ENCODE peak calls at places on chromosomes 6 and 20, in five cellular contexts. M is GM23338, D is mesendoderm, O is HCT116, J is OCI-LY7. L is an unnamed sample. For H3K4me1 and H3K36me3, the result is how much of the 10 kb centered on the place peaks cover.

GRCh38 chr6:75283907-75284284 is 696 bp downstream of the TMEM30A start:
- DNase-seq in M (no peak), D (peak), O (no peak), J (peak), L (no peak)

GRCh38 chr6:31125162-31125561 is 4.9 kb upstream of the CDSN start:
- DNase-seq in M (no peak), D (no peak), O (no peak), J (no peak), L (no peak)

GRCh38 chr20:3616250-3616649 is 46.9 kb downstream of the GFRA4 start:
- DNase-seq in M (peak), D (peak), O (no peak), J (no peak), L (no peak)

GRCh38 chr20:63740501-63741353 is 1.2 kb downstream of the SLC2A4RG start:
- DNase-seq in M (peak), D (peak), O (peak), J (peak), L (peak)

GRCh38 chr6:55822815-55823214 is 52.6 kb downstream of the BMP5 start:
- DNase-seq in M (no peak), D (no peak), O (no peak), J (no peak), L (no peak)

GRCh38 chr6:16267428-16268263 is 29.3 kb downstream of the GMPR start:
- DNase-seq in M (no peak), D (no peak), O (no peak), J (no peak), L (peak)

GRCh38 chr20:40255368-40255767 is 433.7 kb downstream of the MAFB start:
- DNase-seq in M (no peak), D (no peak), O (no peak), J (no peak), L (no peak)

GRCh38 chr20:37598101-37598530 is 70.4 kb upstream of the BLCAP start:
- DNase-seq in M (peak), D (peak), O (no peak), J (no peak), L (no peak)

GRCh38 chr6:20069130-20069529 is 143.1 kb downstream of the MBOAT1 start:
- DNase-seq in M (no peak), D (no peak), O (no peak), J (no peak), L (no peak)

GRCh38 chr6:37093728-37094069 is 76.3 kb upstream of the PIM1 start:
- DNase-seq in M (no peak), D (no peak), O (no peak), J (no peak), L (no peak)

GRCh38 chr6:39365281-39366074 is 43.0 kb upstream of the KCNK16 start:
- DNase-seq in M (no peak), D (no peak), O (no peak), J (no peak), L (no peak)

GRCh38 chr6:29792123-29793035 is 35.2 kb upstream of the HLA-G start:
- DNase-seq in M (peak), D (peak), O (no peak), J (no peak), L (peak)

GRCh38 chr6:39493174-39493573 is 170.7 kb upstream of the KCNK16 start:
- DNase-seq in M (no peak), D (peak), O (no peak), J (no peak), L (peak)

GRCh38 chr6:37612475-37612874 is 85.2 kb downstream of the MDGA1 start:
- DNase-seq in M (no peak), D (no peak), O (no peak), J (no peak), L (peak)

GRCh38 chr20:9375221-9375681 is 139.1 kb upstream of the LAMP5 start:
- DNase-seq in M (peak), D (peak), O (no peak), J (no peak), L (no peak)

GRCh38 chr20:57509665-57510237 is 15.2 kb downstream of the CTCFL start:
- DNase-seq in M (peak), D (peak), O (peak), J (peak), L (no peak)

DNA sequence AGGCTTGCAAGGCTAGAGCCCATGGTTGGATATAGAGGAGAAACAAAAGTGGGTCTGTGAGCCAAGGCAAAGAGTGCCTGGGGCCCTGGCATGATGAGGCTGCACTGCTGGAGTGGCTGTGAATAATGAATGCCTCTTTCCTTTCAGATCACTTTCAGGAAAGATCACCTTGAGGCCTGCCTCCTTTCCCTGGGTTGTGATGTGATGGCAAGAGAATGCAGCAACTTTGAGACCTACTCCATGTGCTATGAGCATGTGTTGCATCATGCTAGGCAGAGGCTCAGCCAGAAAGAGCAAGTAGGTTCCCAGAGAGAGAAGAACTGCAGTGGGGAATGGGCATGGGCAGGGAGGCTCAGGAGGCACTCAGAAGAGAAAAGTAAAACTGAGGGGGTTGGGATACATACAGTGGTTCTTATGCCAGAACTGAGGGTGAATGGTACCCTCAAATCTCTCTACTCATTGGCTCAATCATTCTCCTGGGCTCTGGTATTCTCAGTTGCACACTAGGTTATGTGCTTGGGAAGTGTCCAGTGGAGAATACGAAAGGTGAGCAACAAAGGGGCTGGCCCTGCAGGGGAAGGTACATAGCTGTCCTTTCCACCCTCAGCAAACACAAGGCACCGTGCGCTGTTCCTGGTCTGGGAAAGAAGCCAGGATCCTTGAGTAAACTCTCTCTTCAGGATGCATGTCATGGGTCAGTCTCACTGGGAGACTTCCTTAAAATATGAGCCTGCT is 45.9 kb downstream of the CD164 start:
- DNase-seq in M (no peak), D (peak), O (peak), J (no peak), L (peak)
- H3K4me2 ChIP-seq in M (no peak), D (no peak), O (peak), J (no peak), L (no peak)

GRCh38 chr20:25675161-25675560 is 21.5 kb downstream of the ZNF337 start:
- DNase-seq in M (no peak), D (no peak), O (no peak), J (no peak), L (no peak)

GRCh38 chr20:25672659-25673058 is 24.0 kb downstream of the ZNF337 start:
- DNase-seq in M (no peak), D (no peak), O (no peak), J (no peak), L (no peak)

GRCh38 chr20:25676164-25676809 is 20.4 kb downstream of the ZNF337 start:
- DNase-seq in M (no peak), D (no peak), O (no peak), J (no peak), L (peak)
- H3K4me1 ChIP-seq in M (under half), D (under half), O (under half), J (under half), L (under half)

DNA sequence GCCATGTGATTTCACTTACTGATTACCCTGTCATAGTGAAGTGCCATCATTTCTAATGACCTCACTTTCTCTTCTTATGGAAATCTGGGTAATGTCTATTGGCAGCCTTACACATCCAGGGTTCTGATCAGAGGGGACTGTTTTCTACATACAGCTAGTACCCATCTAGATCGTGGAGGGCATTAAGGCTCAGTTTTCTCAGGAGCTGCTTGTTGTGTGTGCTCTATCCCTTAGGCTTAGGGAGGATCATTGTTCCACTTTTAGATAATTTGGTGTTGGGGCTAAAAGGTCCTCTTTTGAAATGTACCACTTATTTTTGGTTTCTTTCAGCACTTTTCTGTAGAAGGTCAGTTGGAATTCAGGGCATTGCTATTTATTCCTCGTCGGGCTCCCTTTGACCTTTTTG is 3.8 kb downstream of the HSP90AB1 start:
- DNase-seq in M (no peak), D (no peak), O (no peak), J (no peak), L (no peak)
- H3K36me3 ChIP-seq in M (half or more), D (under half), O (half or more), J (half or more), L (under half)

GRCh38 chr6:14729186-14729871 is 516.5 kb upstream of the JARID2 start:
- DNase-seq in M (no peak), D (no peak), O (no peak), J (peak), L (no peak)

GRCh38 chr6:14726816-14727493 is 518.9 kb upstream of the JARID2 start:
- DNase-seq in M (no peak), D (no peak), O (no peak), J (no peak), L (no peak)

GRCh38 chr6:14730654-14731053 is 515.2 kb upstream of the JARID2 start:
- DNase-seq in M (no peak), D (no peak), O (no peak), J (no peak), L (no peak)

GRCh38 chr6:14728396-14729024 is 517.4 kb upstream of the JARID2 start:
- DNase-seq in M (no peak), D (no peak), O (no peak), J (peak), L (no peak)

DNA sequence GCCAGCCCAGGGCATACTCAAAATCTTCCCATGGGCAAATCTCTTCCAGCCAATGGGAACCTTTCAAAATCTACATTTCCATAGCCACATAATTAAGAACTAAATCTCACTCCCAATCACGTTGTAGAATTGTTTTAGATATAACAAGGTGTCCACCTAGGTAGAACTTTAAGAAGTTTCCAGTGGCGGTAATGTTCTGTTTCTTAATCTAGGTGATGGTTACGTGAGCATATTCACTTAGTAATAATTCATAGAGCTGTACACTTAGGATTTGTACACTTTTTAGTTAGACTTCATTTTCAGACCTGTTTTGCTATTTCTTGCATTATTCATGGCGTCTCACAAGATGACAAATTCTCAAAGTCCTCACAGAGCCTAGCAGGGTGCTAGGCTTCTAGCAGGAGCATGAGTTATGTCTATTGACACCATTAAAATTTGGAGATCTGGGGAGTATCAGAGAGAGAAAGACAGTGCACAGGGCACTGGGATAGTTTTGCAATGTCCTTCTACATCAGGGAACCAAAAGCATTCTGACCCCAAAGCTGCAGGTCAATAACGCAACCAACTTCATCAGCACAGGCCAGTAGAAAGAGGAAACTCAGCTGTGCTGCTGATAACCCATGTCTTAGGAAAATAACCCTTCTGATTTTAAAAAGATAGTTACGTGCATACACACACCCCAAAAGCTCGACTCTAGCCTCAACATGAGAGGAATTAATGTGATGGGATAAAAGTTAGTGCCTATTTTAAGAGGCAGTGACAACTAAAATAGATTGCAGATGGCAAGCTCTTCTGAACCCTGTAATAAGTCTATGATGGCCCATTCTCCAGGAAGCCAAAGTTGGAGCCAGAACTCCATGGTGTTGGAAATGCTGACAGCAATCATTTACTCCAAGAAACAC is 518.1 kb upstream of the JARID2 start:
- DNase-seq in M (no peak), D (no peak), O (no peak), J (peak), L (no peak)
- H3K4me2 ChIP-seq in M (no peak), D (no peak), O (no peak), J (peak), L (no peak)

DNA sequence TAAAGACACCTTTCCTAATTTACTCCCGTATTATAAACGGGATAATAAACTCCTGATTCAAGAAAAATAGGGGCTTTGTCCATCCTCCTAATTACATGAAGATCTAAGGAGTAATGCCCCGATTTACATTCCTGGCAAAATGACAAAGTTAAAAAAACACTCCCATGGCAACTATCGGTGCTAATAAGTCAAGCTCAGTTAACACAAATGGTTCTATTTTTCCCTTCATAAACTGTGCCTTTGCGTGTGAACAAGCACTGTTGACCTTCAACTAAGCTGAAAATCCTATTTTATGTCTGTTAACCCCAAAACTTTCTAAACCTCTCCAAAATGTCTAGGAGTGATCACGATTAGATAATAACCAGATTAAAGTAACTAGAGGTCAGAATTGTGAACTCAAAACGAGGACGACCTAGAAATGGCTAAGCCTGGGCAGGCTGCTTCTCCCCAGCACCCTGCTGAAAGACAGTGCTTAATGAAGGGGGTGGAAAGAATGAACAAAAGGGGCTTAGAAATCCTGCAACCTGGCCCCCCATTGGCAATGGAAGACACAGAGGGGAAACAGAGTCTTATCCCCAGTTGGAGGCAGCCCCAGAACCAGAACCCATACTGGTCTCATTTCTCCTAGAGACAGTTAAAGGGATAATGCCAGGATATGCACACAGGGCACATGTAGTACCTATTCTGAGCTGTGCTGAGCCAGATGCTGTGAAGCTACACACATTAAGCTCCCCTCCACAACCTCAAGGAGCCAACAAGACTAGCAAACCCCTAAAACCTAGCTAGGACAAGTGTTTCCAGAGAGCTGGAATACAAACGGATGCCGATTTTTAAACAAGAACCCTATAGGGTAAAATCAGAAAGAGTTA is 23.0 kb downstream of the SLC23A2 start:
- DNase-seq in M (peak), D (no peak), O (no peak), J (no peak), L (no peak)
- H3K4me1 ChIP-seq in M (under half), D (under half), O (under half), J (under half), L (under half)

DNA sequence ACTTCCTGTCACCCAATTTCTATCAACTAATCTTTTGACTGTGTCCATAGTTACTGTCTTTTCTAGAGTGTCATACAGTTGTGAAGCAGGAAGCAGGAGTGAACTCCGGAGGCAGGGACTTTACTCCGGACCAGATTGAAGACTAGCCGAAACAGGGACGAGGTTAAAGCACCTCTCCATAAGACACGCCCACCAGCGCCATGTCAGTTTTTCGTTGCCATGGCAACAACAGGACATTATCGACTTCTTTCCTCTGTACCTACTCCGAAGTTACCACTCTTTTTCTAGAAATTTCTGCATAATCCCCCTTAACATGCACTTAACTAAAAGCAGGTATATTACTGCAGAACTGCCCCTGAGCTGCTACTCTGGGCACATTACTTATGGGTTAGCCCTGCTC is 25.2 kb downstream of the TRIM38 start:
- DNase-seq in M (peak), D (peak), O (no peak), J (no peak), L (no peak)
- H3K36me3 ChIP-seq in M (under half), D (under half), O (under half), J (half or more), L (under half)

DNA sequence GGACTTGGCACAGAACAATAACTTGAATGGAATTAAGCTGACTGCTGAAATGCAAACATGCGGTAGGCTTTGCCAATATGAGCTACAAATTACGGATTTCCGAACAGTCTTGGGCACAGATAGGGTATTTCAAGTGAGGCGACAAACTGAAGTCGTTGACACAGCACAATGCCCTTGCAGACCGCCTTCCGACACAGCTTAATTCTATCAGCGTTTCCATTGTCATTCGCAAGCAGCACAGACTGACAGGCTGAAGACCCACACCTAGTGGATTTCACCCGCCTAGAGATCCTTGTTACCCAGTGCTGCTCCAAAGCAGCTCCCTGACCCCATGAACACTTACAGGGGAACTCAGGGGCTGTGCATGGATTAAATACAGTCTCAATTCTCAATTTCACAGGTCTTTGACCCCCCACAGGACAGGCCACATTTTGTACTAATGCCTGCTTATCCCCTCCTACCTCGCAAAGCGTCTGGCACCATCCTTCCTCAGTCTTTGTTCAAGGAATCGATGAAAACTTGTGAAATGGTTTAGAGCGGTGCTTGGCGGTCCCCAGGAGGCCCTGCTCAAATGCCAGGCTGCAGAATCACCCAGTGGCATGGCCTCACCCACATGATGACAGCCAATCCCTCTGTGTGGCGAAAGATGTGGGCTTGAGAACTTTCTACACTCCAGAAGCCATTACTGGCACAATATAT is 34.5 kb downstream of the RAMACL start:
- DNase-seq in M (peak), D (peak), O (no peak), J (no peak), L (no peak)
- H3K4me2 ChIP-seq in M (peak), D (no peak), O (no peak), J (no peak), L (no peak)

GRCh38 chr20:32010666-32011065 is 428 bp downstream of the CCM2L start:
- DNase-seq in M (peak), D (peak), O (no peak), J (no peak), L (no peak)

GRCh38 chr20:32007787-32008616 is 2.2 kb upstream of the CCM2L start:
- DNase-seq in M (peak), D (peak), O (no peak), J (no peak), L (no peak)

GRCh38 chr20:32010096-32010495 is at the start of gene CCM2L:
- DNase-seq in M (no peak), D (no peak), O (no peak), J (no peak), L (no peak)

GRCh38 chr20:32006841-32007786 is 3.1 kb upstream of the CCM2L start:
- DNase-seq in M (no peak), D (peak), O (no peak), J (no peak), L (no peak)

DNA sequence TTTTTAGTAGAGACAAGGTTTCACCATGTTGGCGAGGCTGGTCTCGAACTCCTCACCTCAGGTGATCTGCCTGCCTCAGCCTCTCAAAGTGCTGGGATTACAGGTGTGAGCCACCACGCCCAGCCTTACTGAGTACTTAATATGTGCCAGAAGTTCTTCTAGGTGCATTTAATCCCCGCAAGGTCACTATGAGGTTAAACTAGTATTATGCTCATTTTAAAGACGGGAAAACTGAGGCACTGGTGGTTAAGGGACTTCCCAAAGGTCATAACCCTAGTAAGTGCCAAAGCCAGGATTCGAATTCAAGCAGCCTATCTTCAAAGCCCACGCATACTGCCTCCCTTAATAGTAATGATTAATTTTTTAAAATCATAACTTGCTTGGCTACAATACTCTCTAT is 674 bp upstream of the CCM2L start:
- DNase-seq in M (no peak), D (no peak), O (no peak), J (no peak), L (no peak)
- H3K4me1 ChIP-seq in M (half or more), D (under half), O (under half), J (under half), L (under half)

L was measured in trophoblast cell.